ENCODE peak calls at places on chromosomes 6 and 20, in five cellular contexts. M, B, Z, U and K are unnamed samples.

GRCh38 chr6:81938991-81939773 is 186.7 kb upstream of the TENT5A start:
- DNase-seq in M (no peak), B (no peak), U (no peak), Z (no peak), K (no peak)

GRCh38 chr6:46453221-46453620 is 38.0 kb downstream of the RCAN2 start:
- DNase-seq in M (no peak), B (no peak), U (no peak), Z (no peak), K (no peak)

GRCh38 chr6:45054610-45055009 is 273.5 kb upstream of the RUNX2 start:
- DNase-seq in M (no peak), B (peak; percentile 55), U (no peak), Z (no peak), K (no peak)

GRCh38 chr6:31585531-31585930 is 546 bp upstream of the LST1 start:
- DNase-seq in U (no peak), M (no peak), B (peak; percentile 85), Z (no peak), K (no peak)

GRCh38 chr6:36616888-36617521 is 22.8 kb downstream of the SRSF3 start:
- DNase-seq in Z (peak; percentile 87), U (no peak), M (peak; percentile 80), B (no peak), K (peak; percentile 92)

GRCh38 chr6:83536034-83536646 is 23.8 kb downstream of the PRSS35 start:
- DNase-seq in B (peak; percentile 75), U (no peak), M (peak; percentile 51), Z (peak; percentile 70), K (peak; percentile 49)

GRCh38 chr6:2865270-2866182 is 23.9 kb upstream of the SERPINB1 start:
- DNase-seq in M (no peak), U (no peak), B (no peak), Z (no peak), K (no peak)

GRCh38 chr6:143141442-143141841 is 80.8 kb downstream of the AIG1 start:
- DNase-seq in M (no peak), Z (no peak), U (no peak), B (no peak), K (no peak)

GRCh38 chr6:159992366-159992765 is 23.5 kb downstream of the IGF2R start:
- DNase-seq in B (no peak), Z (no peak), U (no peak), M (no peak), K (no peak)

GRCh38 chr6:117483645-117484016 is 1.2 kb downstream of the DCBLD1 start:
- DNase-seq in M (peak; percentile 12), Z (no peak), U (no peak), B (peak; percentile 65), K (no peak)

GRCh38 chr6:28811873-28812272 is 111.9 kb downstream of the TRIM27 start:
- DNase-seq in Z (no peak), B (peak; percentile 55), M (no peak), U (no peak), K (no peak)

GRCh38 chr6:63546697-63547096 is 25.6 kb upstream of the LOC128125822 start:
- DNase-seq in U (no peak), M (no peak), B (no peak), Z (no peak), K (no peak)

GRCh38 chr20:7540018-7540417 is 400.2 kb downstream of the HAO1 start:
- DNase-seq in M (no peak), B (no peak), Z (no peak), U (no peak), K (peak; percentile 19)

GRCh38 chr20:31987744-31988143 is 19.8 kb downstream of the XKR7 start:
- DNase-seq in M (no peak), B (no peak), U (no peak), Z (peak; percentile 42), K (no peak)

GRCh38 chr6:126112171-126112632 is 125.9 kb downstream of the TRMT11 start:
- DNase-seq in B (no peak), Z (no peak), M (no peak), U (no peak), K (no peak)

GRCh38 chr20:17559338-17559737 is 10.5 kb upstream of the DSTN start:
- DNase-seq in B (no peak), Z (no peak), M (no peak), U (no peak), K (no peak)

GRCh38 chr6:7155871-7156579 is 48.3 kb downstream of the RREB1 start:
- DNase-seq in U (no peak), B (no peak), Z (no peak), M (no peak), K (no peak)

GRCh38 chr20:63234693-63235398 is 859 bp upstream of the BIRC7 start:
- DNase-seq in Z (no peak), U (no peak), M (peak; percentile 19), B (no peak), K (peak; percentile 52)

GRCh38 chr6:39419607-39420006 is 97.1 kb upstream of the KCNK16 start:
- DNase-seq in M (no peak), B (no peak), Z (no peak), U (no peak), K (no peak)

GRCh38 chr20:47672886-47673670 is 112.2 kb downstream of the SULF2 start:
- DNase-seq in B (no peak), U (no peak), Z (peak; percentile 5), M (no peak), K (no peak)

GRCh38 chr20:47674686-47675085 is 110.6 kb downstream of the SULF2 start:
- DNase-seq in U (no peak), B (no peak), M (no peak), Z (no peak), K (no peak)

GRCh38 chr20:47675190-47676142 is 109.8 kb downstream of the SULF2 start:
- DNase-seq in Z (peak; percentile 6), M (no peak), U (no peak), B (no peak), K (no peak)

GRCh38 chr20:47673671-47673955 is 111.7 kb downstream of the SULF2 start:
- DNase-seq in M (no peak), U (no peak), B (no peak), Z (peak; percentile 6), K (no peak)

GRCh38 chr20:47674145-47674544 is 111.1 kb downstream of the SULF2 start:
- DNase-seq in U (no peak), Z (no peak), B (no peak), M (no peak), K (no peak)
- TF ChIP-seq POLR2A in U (no peak), Z (no peak), B (no peak), M (no peak), K (no peak)

DNA sequence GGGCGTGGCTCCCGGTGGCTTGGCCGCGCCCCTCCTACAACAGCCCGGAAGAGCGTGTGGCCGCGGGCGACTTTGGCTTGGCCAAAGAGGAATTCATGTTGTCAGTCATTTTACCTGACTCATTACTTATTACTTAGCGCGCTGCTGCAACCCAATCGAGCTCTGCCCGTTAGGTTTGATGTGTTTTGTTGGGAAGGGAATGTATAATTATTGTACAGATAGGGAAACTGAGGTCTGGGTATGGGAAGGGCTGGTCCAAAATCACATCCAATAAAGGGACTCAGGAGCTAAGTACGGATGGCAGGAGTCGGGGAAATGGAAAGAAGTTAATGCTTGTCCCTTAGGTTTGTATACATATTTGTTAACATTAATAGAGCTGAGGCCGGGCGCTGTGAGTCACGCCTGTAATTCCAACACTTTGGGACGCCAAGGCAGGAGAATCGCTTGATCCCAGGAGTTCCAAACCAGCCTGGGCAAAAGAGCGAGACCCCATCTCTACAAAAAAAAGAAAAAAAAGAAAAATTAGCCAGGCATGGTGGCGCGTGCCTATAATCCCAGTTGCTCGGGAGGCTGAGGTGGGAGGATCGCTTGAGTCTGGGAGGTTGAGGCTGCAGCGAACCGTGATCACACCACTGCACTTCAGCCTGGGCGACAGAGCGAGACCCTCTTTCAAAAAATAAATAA is 639 bp upstream of the ZNF335 start:
- DNase-seq in Z (no peak), U (no peak), B (no peak), M (peak; percentile 13), K (no peak)
- TF ChIP-seq POLR2A in Z (no peak), U (no peak), B (peak; percentile 88), M (no peak), K (no peak)

GRCh38 chr6:13539572-13539971 is 34.8 kb upstream of the SIRT5 start:
- DNase-seq in M (no peak), Z (no peak), B (no peak), U (no peak), K (no peak)
- TF ChIP-seq POLR2A in M (no peak), Z (no peak), B (no peak), U (no peak), K (no peak)

DNA sequence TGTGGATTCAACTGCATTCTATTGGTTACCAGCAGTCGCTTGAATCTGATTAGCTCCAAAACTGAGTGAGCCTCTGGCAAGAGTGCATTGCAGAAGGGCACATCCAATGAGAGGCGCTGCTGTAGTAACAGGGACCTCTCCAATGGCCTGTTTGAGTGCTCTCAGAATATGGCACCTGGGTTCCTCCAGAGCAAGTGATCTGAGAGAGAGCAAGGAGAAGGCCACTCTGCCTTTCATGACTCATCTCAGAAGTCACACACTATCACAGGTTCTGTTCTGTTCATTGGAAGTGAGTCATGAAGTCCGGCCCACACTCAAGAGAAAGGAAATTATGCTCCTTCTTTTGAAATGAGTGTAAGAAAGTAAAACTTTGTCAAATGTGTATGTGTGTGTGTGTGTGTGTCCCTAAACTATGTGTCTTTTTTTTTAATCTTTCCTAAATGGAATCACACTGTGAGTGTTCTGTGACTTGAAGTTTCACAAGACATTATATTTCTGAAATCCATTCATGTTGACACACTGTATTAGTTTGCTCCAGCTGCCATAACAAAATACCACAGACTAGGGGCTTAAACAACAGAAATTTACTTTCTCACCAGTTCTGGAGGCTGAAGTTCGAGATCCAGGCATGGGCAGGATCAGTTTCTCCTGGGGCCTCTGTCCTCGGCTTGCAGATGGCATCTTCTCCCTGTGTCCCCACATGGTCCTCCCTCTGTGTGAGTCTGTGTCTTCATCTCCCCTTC is 138.3 kb upstream of the CDYL start:
- DNase-seq in M (no peak), U (no peak), Z (peak; percentile 21), B (peak; percentile 31), K (no peak)
- TF ChIP-seq POLR2A in M (no peak), U (no peak), Z (no peak), B (no peak), K (no peak)

GRCh38 chr6:169452117-169452868 is 198.6 kb upstream of the THBS2 start:
- DNase-seq in U (peak; percentile 72), Z (peak; percentile 74), M (peak; percentile 58), B (no peak), K (no peak)
- TF ChIP-seq POLR2A in U (peak; percentile 10), Z (no peak), M (no peak), B (no peak), K (no peak)